ENCODE peak calls at places on chromosome 18, in ten cellular contexts. J is cardiac fibroblast, B is SK-N-SH, E is NT2/D1, Y is retinal pigment epithelial cell, M is heart left ventricle, P is colonic mucosa, V is choroid plexus epithelial cell, A is right cardiac atrium, W is fibroblast of lung. I is an unnamed sample.

GRCh38 chr18:51195602-51196115 is 1.8 kb downstream of the MEX3C start:
- DNase-seq in J (peak), B (peak), E (peak), Y (peak), M (no peak), P (peak), V (peak), A (no peak), W (peak), I (peak)

GRCh38 chr18:4658804-4659203 is 203.7 kb upstream of the DLGAP1 start:
- DNase-seq in J (no peak), B (no peak), E (no peak), Y (no peak), M (no peak), P (no peak), V (no peak), A (no peak), W (no peak), I (no peak)

GRCh38 chr18:3251249-3251962 is 3.8 kb downstream of the MYL12A start:
- DNase-seq in J (no peak), B (no peak), E (no peak), Y (no peak), M (no peak), P (no peak), V (no peak), A (no peak), W (no peak), I (peak)

GRCh38 chr18:2609604-2610003 is 38.2 kb downstream of the NDC80 start:
- DNase-seq in J (no peak), B (no peak), E (no peak), Y (no peak), M (no peak), P (no peak), V (no peak), A (no peak), W (no peak), I (no peak)

GRCh38 chr18:64271264-64271663 is 122.4 kb upstream of the LINC00305 start:
- DNase-seq in J (no peak), B (no peak), E (no peak), Y (no peak), M (no peak), P (no peak), V (no peak), A (no peak), W (no peak), I (no peak)

GRCh38 chr18:50268022-50268747 is 1.9 kb upstream of the CFAP53 start:
- DNase-seq in J (peak), B (peak), E (peak), Y (peak), M (peak), P (peak), V (peak), A (peak), W (peak), I (peak)

GRCh38 chr18:9820719-9821118 is 65.1 kb upstream of the TXNDC2 start:
- DNase-seq in J (no peak), B (no peak), E (no peak), Y (no peak), M (no peak), P (no peak), V (no peak), A (no peak), W (no peak), I (no peak)

GRCh38 chr18:61602836-61603235 is 269.6 kb downstream of the CDH20 start:
- DNase-seq in J (no peak), B (no peak), E (no peak), Y (no peak), M (no peak), P (no peak), V (no peak), A (no peak), W (no peak), I (no peak)

GRCh38 chr18:2173464-2173863 is 397.8 kb downstream of the METTL4 start:
- DNase-seq in J (peak), B (no peak), E (no peak), Y (peak), M (peak), P (no peak), V (peak), A (no peak), W (peak), I (peak)

GRCh38 chr18:52222211-52222610 is 117.8 kb upstream of the DCC start:
- DNase-seq in J (no peak), B (no peak), E (no peak), Y (no peak), M (no peak), P (no peak), V (no peak), A (no peak), W (no peak), I (no peak)

GRCh38 chr18:48419268-48420022 is 10.3 kb upstream of the ZBTB7C start:
- DNase-seq in J (no peak), B (no peak), E (no peak), Y (no peak), M (no peak), P (no peak), V (no peak), A (no peak), W (no peak), I (no peak)

GRCh38 chr18:55511277-55511676 is 76.7 kb downstream of the TCF4 start:
- DNase-seq in J (no peak), B (no peak), E (no peak), Y (no peak), M (no peak), P (no peak), V (no peak), A (no peak), W (no peak), I (no peak)
- H3K4me3 ChIP-seq in J (peak), B (peak), E (no peak), Y (no peak), M (no peak), P (no peak), V (no peak), A (peak), W (no peak), I (peak)

DNA sequence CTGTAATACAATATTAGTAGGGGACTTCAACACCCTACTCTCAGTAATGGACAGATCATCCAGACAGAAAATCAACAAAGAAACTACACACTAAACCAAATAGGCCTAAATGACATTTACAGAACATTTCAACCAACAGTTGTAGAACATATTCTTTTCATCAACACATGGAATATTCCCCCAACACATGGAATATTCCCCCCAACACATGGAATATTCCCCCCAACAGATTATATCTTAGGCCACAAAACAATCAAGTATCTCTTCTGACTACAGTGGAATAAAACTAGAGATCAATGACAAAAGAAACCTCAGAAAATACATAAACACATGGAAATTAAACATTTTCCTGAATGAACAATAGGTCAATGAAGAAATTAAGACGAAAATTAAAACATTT is 187.2 kb upstream of the RBBP8 start:
- DNase-seq in J (no peak), B (no peak), E (no peak), Y (no peak), M (no peak), P (no peak), V (no peak), A (no peak), W (no peak), I (no peak)
- H3K4me3 ChIP-seq in J (no peak), B (no peak), E (no peak), Y (no peak), M (no peak), P (no peak), V (no peak), A (no peak), W (no peak), I (no peak)

GRCh38 chr18:79620586-79621165 is 58.9 kb upstream of the CTDP1 start:
- DNase-seq in J (no peak), B (no peak), E (no peak), Y (no peak), M (peak), P (no peak), V (no peak), A (no peak), W (no peak), I (no peak)
- H3K4me3 ChIP-seq in J (no peak), B (no peak), E (no peak), Y (no peak), M (no peak), P (no peak), V (no peak), A (no peak), W (no peak), I (no peak)

GRCh38 chr18:77100751-77101355 is 31.7 kb downstream of the MBP start:
- DNase-seq in J (peak), B (no peak), E (no peak), Y (no peak), M (no peak), P (no peak), V (no peak), A (no peak), W (no peak), I (no peak)

GRCh38 chr18:77102246-77103040 is 30.1 kb downstream of the MBP start:
- DNase-seq in J (peak), B (peak), E (no peak), Y (peak), M (no peak), P (no peak), V (peak), A (no peak), W (peak), I (peak)

GRCh38 chr18:77103181-77103875 is 29.3 kb downstream of the MBP start:
- DNase-seq in J (peak), B (no peak), E (no peak), Y (no peak), M (no peak), P (no peak), V (peak), A (no peak), W (peak), I (peak)

GRCh38 chr18:77099501-77100370 is 32.8 kb downstream of the MBP start:
- DNase-seq in J (no peak), B (no peak), E (no peak), Y (no peak), M (no peak), P (no peak), V (no peak), A (no peak), W (no peak), I (no peak)

DNA sequence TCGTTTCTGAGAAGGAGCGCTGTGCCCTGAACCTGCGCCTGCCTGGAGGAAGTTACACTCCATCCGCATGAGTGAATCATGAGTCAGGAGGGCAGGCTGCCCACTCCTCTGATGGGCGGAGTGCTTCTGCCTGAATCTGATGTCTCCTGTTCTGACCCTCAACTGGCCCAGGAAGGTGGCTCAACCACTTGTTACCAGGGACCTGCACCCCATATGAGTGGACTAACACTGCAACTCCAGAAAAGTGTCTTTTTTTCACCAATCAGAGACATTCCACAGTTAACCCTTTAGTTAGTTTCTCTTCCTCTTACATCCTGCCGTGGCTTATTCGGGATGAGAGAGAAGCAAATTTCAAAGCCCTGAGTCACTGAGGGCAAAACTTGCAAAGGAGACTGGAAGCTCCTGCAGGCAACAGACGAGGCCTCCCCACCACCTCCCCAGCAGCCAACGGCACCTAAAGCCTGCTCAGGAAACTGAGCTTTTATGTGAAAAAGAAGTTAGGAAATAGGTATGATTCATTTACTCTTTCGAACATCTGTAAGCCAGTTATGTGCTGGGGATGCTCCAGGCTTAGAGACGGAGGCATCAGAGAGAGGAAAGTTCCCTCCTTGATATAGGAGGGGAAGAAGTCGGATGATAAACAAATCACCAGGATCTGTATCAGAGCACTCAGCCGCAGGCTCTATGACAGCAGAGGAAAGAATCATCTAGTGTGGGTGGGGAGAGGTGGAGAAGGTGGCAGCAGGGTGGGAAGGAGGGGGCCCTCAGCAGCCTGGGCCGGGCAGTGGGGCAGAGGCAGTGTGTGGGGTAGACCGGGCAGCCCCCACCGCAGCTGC is 31.0 kb downstream of the MBP start:
- DNase-seq in J (peak), B (peak), E (peak), Y (peak), M (peak), P (peak), V (peak), A (peak), W (peak), I (peak)
- H3K4me3 ChIP-seq in J (peak), B (peak), E (no peak), Y (no peak), M (no peak), P (no peak), V (peak), A (no peak), W (peak), I (peak)

DNA sequence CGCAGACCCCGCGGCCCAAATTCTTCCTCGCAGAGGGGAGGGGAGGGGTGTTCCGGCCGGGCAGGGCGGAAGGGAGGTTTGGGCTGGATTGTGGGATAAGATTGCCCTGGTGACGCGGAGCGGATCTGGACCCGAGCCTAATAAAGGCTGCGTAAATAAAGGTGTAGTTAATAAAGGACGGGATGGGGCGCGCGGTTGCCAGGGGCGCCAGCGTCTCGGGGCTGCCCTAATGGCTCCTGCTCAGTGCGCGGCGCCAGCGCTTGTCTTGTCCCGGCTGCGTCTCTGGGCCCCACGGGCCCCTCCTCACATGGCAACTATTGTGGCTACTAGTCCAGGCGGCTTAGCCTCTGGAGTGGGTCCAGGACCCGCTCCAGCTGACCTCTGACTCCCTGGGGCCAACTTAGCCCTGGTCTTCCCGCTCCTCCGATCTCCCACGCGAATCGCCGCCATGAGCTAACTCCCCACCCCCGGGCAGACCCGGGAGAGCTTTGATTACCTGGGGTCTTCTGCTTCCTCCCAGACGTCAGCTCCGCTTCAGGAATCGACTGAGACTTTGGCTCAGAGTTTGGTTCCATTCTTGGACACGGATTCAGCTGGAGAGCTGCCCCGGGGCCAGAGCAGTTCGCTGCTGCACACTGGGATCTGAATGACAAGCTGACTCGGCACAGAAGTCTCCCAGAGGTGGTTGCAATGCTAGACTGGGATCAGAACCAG is 36.5 kb downstream of the SLC25A52 start:
- DNase-seq in J (peak), B (peak), E (no peak), Y (no peak), M (peak), P (no peak), V (peak), A (peak), W (peak), I (peak)
- H3K4me3 ChIP-seq in J (peak), B (peak), E (no peak), Y (peak), M (peak), P (peak), V (peak), A (peak), W (peak), I (peak)

DNA sequence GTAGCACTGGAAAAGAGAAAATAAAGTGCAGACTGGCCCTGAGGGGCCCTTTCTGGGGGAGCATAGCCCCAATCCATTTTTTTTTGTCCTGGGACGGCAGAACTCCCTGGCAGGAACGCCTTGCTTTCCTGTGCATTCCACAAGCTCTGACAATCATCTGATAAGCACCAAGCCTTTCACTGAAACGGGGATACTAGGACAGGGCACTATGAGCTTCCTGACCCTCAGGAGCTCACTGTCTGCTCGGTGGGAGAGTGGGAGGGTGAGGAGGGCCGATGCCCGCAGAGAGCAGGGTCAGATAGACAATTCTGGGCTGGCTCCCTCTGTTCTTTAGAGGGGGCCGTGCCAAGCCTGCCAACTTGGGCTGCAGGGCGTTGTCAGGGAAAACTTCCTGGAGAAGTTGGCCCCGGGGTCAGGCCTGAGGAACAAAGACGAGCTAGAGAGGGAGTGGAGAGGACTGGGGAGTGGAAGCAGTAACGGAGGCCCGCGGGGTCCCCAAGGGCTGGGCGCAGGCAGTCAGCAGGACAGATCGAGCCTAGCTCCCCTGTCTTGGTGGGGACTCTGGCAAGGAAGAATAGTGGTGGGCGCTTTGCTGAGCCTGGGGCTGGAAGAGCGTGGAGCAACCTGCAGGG is 82.0 kb downstream of the CTAGE1 start:
- DNase-seq in J (peak), B (no peak), E (no peak), Y (no peak), M (no peak), P (peak), V (no peak), A (peak), W (no peak), I (no peak)
- H3K4me3 ChIP-seq in J (no peak), B (no peak), E (no peak), Y (no peak), M (peak), P (no peak), V (no peak), A (no peak), W (no peak), I (no peak)

I was measured in fibroblast of pulmonary artery.